ENCODE peak calls at places on chromosomes 16 and 17, in eight cellular contexts. E is hypothalamus; I is activated T-helper 9 cell treated with anti-CD3 and anti-CD28 coated beads, Interleukin-2, amount 50 U/mL, for 16 hours; M is T-cell; J is NCI-H146; O is dorsolateral prefrontal cortex; L is NCI-H748 treated with DMSO at 0.1 percent for 48 hours; T is MV-4-11. G is an unnamed sample.

GRCh38 chr17:57284984-57285646 is 28.8 kb downstream of the MSI2 start:
- DNase-seq in E (no peak), I (peak), M (peak), J (no peak), O (no peak), L (no peak), T (peak), G (no peak)

GRCh38 chr17:80477647-80478478 is 1.5 kb upstream of the NPTX1 start:
- DNase-seq in E (no peak), I (no peak), M (no peak), J (peak), O (no peak), L (no peak), T (no peak), G (no peak)

GRCh38 chr17:81066072-81066471 is 31.1 kb downstream of the BAIAP2 start:
- DNase-seq in E (no peak), I (no peak), M (no peak), J (no peak), O (no peak), L (no peak), T (no peak), G (no peak)

GRCh38 chr17:48757524-48757961 is 29.0 kb upstream of the HOXB13 start:
- DNase-seq in E (no peak), I (no peak), M (no peak), J (no peak), O (no peak), L (no peak), T (no peak), G (no peak)

GRCh38 chr16:20566864-20567263 is 9.3 kb downstream of the ACSM2B start:
- DNase-seq in E (no peak), I (no peak), M (no peak), J (no peak), O (no peak), L (no peak), T (no peak), G (no peak)

GRCh38 chr16:73043828-73044493 is 4.0 kb downstream of the ZFHX3 start:
- DNase-seq in E (no peak), I (no peak), M (no peak), J (no peak), O (no peak), L (no peak), T (no peak), G (no peak)

GRCh38 chr17:79633937-79634813 is 23.3 kb upstream of the RBFOX3 start:
- DNase-seq in E (no peak), I (no peak), M (no peak), J (no peak), O (peak), L (no peak), T (no peak), G (peak)

GRCh38 chr16:87420401-87421368 is 28.5 kb downstream of the MAP1LC3B start:
- DNase-seq in E (no peak), I (no peak), M (no peak), J (no peak), O (no peak), L (no peak), T (no peak), G (no peak)

GRCh38 chr16:72474511-72475123 is 302.7 kb upstream of the PMFBP1 start:
- DNase-seq in E (no peak), I (no peak), M (no peak), J (no peak), O (no peak), L (no peak), T (peak), G (no peak)